ENCODE peak calls at places on chromosomes 11 and 22, in seven cellular contexts. One of them, this sample, is unnamed.

GRCh38 chr11:109884501-109884900 is 208.7 kb upstream of the ZC3H12C start:
- DNase-seq in right lobe of liver: no peak
- DNase-seq in lower leg skin: no peak
- DNase-seq in heart left ventricle: no peak
- DNase-seq in A549: no peak
- DNase-seq in sigmoid colon: no peak
- DNase-seq in HCT116: no peak
- DNase-seq in this sample: no peak

GRCh38 chr11:69339916-69340565 is 46.1 kb downstream of the MYEOV start:
- DNase-seq in HCT116: no peak
- DNase-seq in heart left ventricle: no peak
- DNase-seq in right lobe of liver: no peak
- DNase-seq in A549: no peak
- DNase-seq in sigmoid colon: no peak
- DNase-seq in lower leg skin: no peak
- DNase-seq in this sample: no peak

GRCh38 chr22:28074526-28074925 is 155.5 kb upstream of the PITPNB start:
- DNase-seq in A549: no peak
- DNase-seq in sigmoid colon: no peak
- DNase-seq in heart left ventricle: peak; percentile 41
- DNase-seq in HCT116: no peak
- DNase-seq in right lobe of liver: no peak
- DNase-seq in lower leg skin: no peak
- DNase-seq in this sample: no peak

GRCh38 chr11:21426931-21427330 is 757.5 kb downstream of the NELL1 start:
- DNase-seq in A549: no peak
- DNase-seq in HCT116: no peak
- DNase-seq in heart left ventricle: no peak
- DNase-seq in lower leg skin: no peak
- DNase-seq in right lobe of liver: no peak
- DNase-seq in sigmoid colon: no peak
- DNase-seq in this sample: no peak

GRCh38 chr22:50089231-50090140 is at the start of gene MOV10L1:
- DNase-seq in sigmoid colon: no peak
- DNase-seq in HCT116: no peak
- DNase-seq in right lobe of liver: no peak
- DNase-seq in lower leg skin: no peak
- DNase-seq in A549: no peak
- DNase-seq in heart left ventricle: no peak
- DNase-seq in this sample: peak; percentile 90

GRCh38 chr11:118923721-118924587 is 1.8 kb downstream of the BCL9L start:
- DNase-seq in heart left ventricle: no peak
- DNase-seq in HCT116: no peak
- DNase-seq in A549: no peak
- DNase-seq in lower leg skin: peak; percentile 21
- DNase-seq in sigmoid colon: peak; percentile 65
- DNase-seq in right lobe of liver: peak; percentile 31
- DNase-seq in this sample: no peak

GRCh38 chr11:75775056-75775455 is 6.5 kb downstream of the DGAT2 start:
- DNase-seq in right lobe of liver: peak; percentile 9
- DNase-seq in A549: no peak
- DNase-seq in lower leg skin: no peak
- DNase-seq in HCT116: no peak
- DNase-seq in heart left ventricle: no peak
- DNase-seq in sigmoid colon: peak; percentile 32
- DNase-seq in this sample: no peak

GRCh38 chr11:117931971-117932370 is 2.8 kb upstream of the TMPRSS13 start:
- DNase-seq in sigmoid colon: peak; percentile 62
- DNase-seq in HCT116: no peak
- DNase-seq in lower leg skin: no peak
- DNase-seq in A549: no peak
- DNase-seq in right lobe of liver: no peak
- DNase-seq in heart left ventricle: no peak
- DNase-seq in this sample: no peak

GRCh38 chr22:42459273-42460040 is 27.3 kb upstream of the NFAM1 start:
- DNase-seq in sigmoid colon: peak; percentile 36
- DNase-seq in lower leg skin: no peak
- DNase-seq in A549: no peak
- DNase-seq in HCT116: no peak
- DNase-seq in right lobe of liver: no peak
- DNase-seq in heart left ventricle: no peak
- DNase-seq in this sample: peak; percentile 26

GRCh38 chr11:78406568-78407196 is 10.9 kb downstream of the GAB2 start:
- DNase-seq in heart left ventricle: no peak
- DNase-seq in sigmoid colon: no peak
- DNase-seq in lower leg skin: no peak
- DNase-seq in right lobe of liver: no peak
- DNase-seq in A549: no peak
- DNase-seq in HCT116: no peak
- DNase-seq in this sample: no peak

GRCh38 chr11:23471878-23472277 is 611.6 kb upstream of the CCDC179 start:
- DNase-seq in right lobe of liver: no peak
- DNase-seq in lower leg skin: no peak
- DNase-seq in sigmoid colon: no peak
- DNase-seq in A549: no peak
- DNase-seq in heart left ventricle: no peak
- DNase-seq in HCT116: no peak
- DNase-seq in this sample: no peak

GRCh38 chr11:118841469-118842222 is 42.0 kb upstream of the CXCR5 start:
- DNase-seq in sigmoid colon: no peak
- DNase-seq in lower leg skin: no peak
- DNase-seq in HCT116: no peak
- DNase-seq in A549: no peak
- DNase-seq in heart left ventricle: no peak
- DNase-seq in right lobe of liver: no peak
- DNase-seq in this sample: no peak

GRCh38 chr11:33895752-33896137 is 3.9 kb upstream of the LMO2 start:
- DNase-seq in A549: no peak
- DNase-seq in right lobe of liver: no peak
- DNase-seq in HCT116: no peak
- DNase-seq in lower leg skin: no peak
- DNase-seq in heart left ventricle: no peak
- DNase-seq in sigmoid colon: no peak
- DNase-seq in this sample: no peak

GRCh38 chr11:11588890-11589289 is 32.9 kb downstream of the GALNT18 start:
- DNase-seq in lower leg skin: no peak
- DNase-seq in right lobe of liver: no peak
- DNase-seq in A549: no peak
- DNase-seq in heart left ventricle: no peak
- DNase-seq in HCT116: no peak
- DNase-seq in sigmoid colon: no peak
- DNase-seq in this sample: no peak

GRCh38 chr11:68983816-68984215 is 3.0 kb upstream of the MRGPRD start:
- DNase-seq in A549: no peak
- DNase-seq in sigmoid colon: no peak
- DNase-seq in heart left ventricle: no peak
- DNase-seq in HCT116: no peak
- DNase-seq in right lobe of liver: no peak
- DNase-seq in lower leg skin: no peak
- DNase-seq in this sample: no peak

GRCh38 chr11:693887-694562 is 997 bp downstream of the DEAF1 start:
- DNase-seq in lower leg skin: no peak
- DNase-seq in right lobe of liver: no peak
- DNase-seq in HCT116: no peak
- DNase-seq in heart left ventricle: no peak
- DNase-seq in sigmoid colon: peak; percentile 79
- DNase-seq in A549: no peak
- DNase-seq in this sample: no peak

GRCh38 chr22:21841422-21841821 is 26.0 kb downstream of the MAPK1 start:
- DNase-seq in HCT116: no peak
- DNase-seq in heart left ventricle: no peak
- DNase-seq in right lobe of liver: no peak
- DNase-seq in sigmoid colon: no peak
- DNase-seq in A549: no peak
- DNase-seq in lower leg skin: no peak
- DNase-seq in this sample: no peak

GRCh38 chr11:35166369-35167360 is 27.7 kb downstream of the CD44 start:
- DNase-seq in right lobe of liver: no peak
- DNase-seq in A549: peak; percentile 73
- DNase-seq in lower leg skin: peak; percentile 59
- DNase-seq in sigmoid colon: peak; percentile 80
- DNase-seq in HCT116: peak; percentile 94
- DNase-seq in heart left ventricle: no peak
- DNase-seq in this sample: no peak

GRCh38 chr11:7527029-7527428 is 13.2 kb downstream of the PPFIBP2 start:
- DNase-seq in heart left ventricle: no peak
- DNase-seq in right lobe of liver: no peak
- DNase-seq in sigmoid colon: no peak
- DNase-seq in HCT116: no peak
- DNase-seq in lower leg skin: no peak
- DNase-seq in A549: no peak
- DNase-seq in this sample: no peak

GRCh38 chr11:65863889-65864757 is 3.9 kb downstream of the MUS81 start:
- DNase-seq in lower leg skin: no peak
- DNase-seq in right lobe of liver: no peak
- DNase-seq in A549: no peak
- DNase-seq in sigmoid colon: no peak
- DNase-seq in HCT116: no peak
- DNase-seq in heart left ventricle: no peak
- DNase-seq in this sample: no peak

GRCh38 chr22:46078241-46079092 is 71.9 kb upstream of the PPARA start:
- DNase-seq in HCT116: no peak
- DNase-seq in A549: peak; percentile 89
- DNase-seq in heart left ventricle: peak; percentile 85
- DNase-seq in right lobe of liver: peak; percentile 74
- DNase-seq in sigmoid colon: peak; percentile 91
- DNase-seq in lower leg skin: peak; percentile 76
- DNase-seq in this sample: peak; percentile 78

GRCh38 chr11:129750343-129751292 is 65.0 kb upstream of the TMEM45B start:
- DNase-seq in right lobe of liver: peak; percentile 76
- DNase-seq in HCT116: peak; percentile 74
- DNase-seq in lower leg skin: peak; percentile 26
- DNase-seq in heart left ventricle: peak; percentile 76
- DNase-seq in A549: peak; percentile 79
- DNase-seq in sigmoid colon: peak; percentile 68
- DNase-seq in this sample: peak; percentile 83
- TF ChIP-seq POLR2A in right lobe of liver: no peak
- TF ChIP-seq POLR2A in HCT116: no peak
- TF ChIP-seq POLR2A in lower leg skin: no peak
- TF ChIP-seq POLR2A in heart left ventricle: no peak
- TF ChIP-seq POLR2A in A549: no peak
- TF ChIP-seq POLR2A in sigmoid colon: no peak
- TF ChIP-seq POLR2A in this sample: no peak

GRCh38 chr11:102934735-102935134 is 20.8 kb downstream of the MMP13 start:
- DNase-seq in right lobe of liver: no peak
- DNase-seq in A549: no peak
- DNase-seq in sigmoid colon: no peak
- DNase-seq in lower leg skin: no peak
- DNase-seq in HCT116: no peak
- DNase-seq in heart left ventricle: no peak
- DNase-seq in this sample: no peak

GRCh38 chr11:102932678-102933077 is 22.9 kb downstream of the MMP13 start:
- DNase-seq in sigmoid colon: no peak
- DNase-seq in right lobe of liver: no peak
- DNase-seq in lower leg skin: no peak
- DNase-seq in HCT116: no peak
- DNase-seq in A549: no peak
- DNase-seq in heart left ventricle: no peak
- DNase-seq in this sample: no peak

GRCh38 chr11:102933627-102934026 is 21.9 kb downstream of the MMP13 start:
- DNase-seq in lower leg skin: no peak
- DNase-seq in heart left ventricle: no peak
- DNase-seq in sigmoid colon: no peak
- DNase-seq in HCT116: no peak
- DNase-seq in right lobe of liver: no peak
- DNase-seq in A549: no peak
- DNase-seq in this sample: no peak

GRCh38 chr11:102936864-102937509 is 18.5 kb downstream of the MMP13 start:
- DNase-seq in HCT116: no peak
- DNase-seq in lower leg skin: no peak
- DNase-seq in right lobe of liver: no peak
- DNase-seq in heart left ventricle: no peak
- DNase-seq in sigmoid colon: no peak
- DNase-seq in A549: no peak
- DNase-seq in this sample: no peak

DNA sequence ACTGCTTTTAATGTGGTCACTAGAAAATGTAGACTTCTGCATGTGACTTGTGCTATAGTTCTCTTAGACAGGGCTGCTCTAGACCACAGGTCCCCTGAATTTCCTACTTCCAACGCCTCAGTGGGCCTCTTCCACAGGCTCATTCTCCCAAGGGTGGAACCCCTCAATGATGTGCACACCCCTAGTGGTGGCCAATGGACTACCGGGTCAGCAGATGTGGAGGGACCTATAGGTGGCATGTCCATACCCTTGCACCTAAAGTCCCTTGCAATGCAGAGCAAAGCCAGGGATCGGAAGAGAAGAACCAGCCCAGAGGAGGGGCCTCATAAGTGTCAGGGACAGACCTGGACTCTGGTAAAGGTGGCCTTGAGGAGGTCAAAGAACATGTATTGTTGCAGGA is 20.0 kb downstream of the MMP13 start:
- DNase-seq in right lobe of liver: no peak
- DNase-seq in heart left ventricle: no peak
- DNase-seq in lower leg skin: no peak
- DNase-seq in A549: no peak
- DNase-seq in sigmoid colon: no peak
- DNase-seq in HCT116: no peak
- DNase-seq in this sample: no peak
- TF ChIP-seq CTCF in right lobe of liver: no peak
- TF ChIP-seq CTCF in heart left ventricle: no peak
- TF ChIP-seq CTCF in lower leg skin: no peak
- TF ChIP-seq CTCF in A549: no peak
- TF ChIP-seq CTCF in sigmoid colon: no peak
- TF ChIP-seq CTCF in HCT116: peak; percentile 48
- TF ChIP-seq CTCF in this sample: no peak

GRCh38 chr11:83070044-83070877 is 1.4 kb downstream of the RAB30 start:
- DNase-seq in right lobe of liver: no peak
- DNase-seq in A549: peak; percentile 45
- DNase-seq in HCT116: no peak
- DNase-seq in lower leg skin: no peak
- DNase-seq in sigmoid colon: no peak
- DNase-seq in heart left ventricle: no peak
- DNase-seq in this sample: no peak
- TF ChIP-seq POLR2A in right lobe of liver: no peak
- TF ChIP-seq POLR2A in A549: no peak
- TF ChIP-seq POLR2A in HCT116: no peak
- TF ChIP-seq POLR2A in lower leg skin: no peak
- TF ChIP-seq POLR2A in sigmoid colon: no peak
- TF ChIP-seq POLR2A in heart left ventricle: no peak
- TF ChIP-seq POLR2A in this sample: no peak

DNA sequence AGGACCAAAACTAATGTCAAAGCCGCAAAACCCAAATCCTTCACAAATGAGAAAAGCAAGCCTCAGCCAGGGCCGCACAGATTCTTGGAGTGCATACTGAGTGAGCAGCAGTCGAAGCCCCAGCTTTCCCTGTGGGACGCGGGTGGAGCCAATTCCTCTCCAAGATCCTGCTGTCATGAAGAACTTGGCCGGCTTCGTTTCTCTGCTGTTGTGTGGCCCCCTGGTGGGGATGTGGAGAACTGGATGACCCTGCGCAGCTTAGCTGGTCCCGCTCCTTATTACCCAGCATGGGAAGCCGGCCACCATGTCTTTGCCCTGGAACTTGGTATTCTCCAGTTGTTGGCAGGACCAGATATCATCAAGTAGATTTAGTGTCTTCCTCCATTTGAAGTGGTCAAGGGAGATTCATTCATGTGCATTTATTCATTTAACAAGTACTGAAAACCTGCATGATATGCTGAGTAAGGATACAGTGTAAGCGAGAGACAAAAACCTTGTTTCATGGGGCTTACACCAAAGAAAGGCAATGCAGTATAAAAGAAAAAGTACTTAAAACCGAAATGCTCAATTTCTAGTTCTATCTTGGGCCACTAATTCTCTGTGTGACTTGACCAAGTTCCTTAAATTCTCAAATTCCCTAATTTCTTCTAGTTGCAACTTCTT is 56.8 kb upstream of the CRTAM start:
- DNase-seq in HCT116: peak; percentile 67
- DNase-seq in lower leg skin: peak; percentile 86
- DNase-seq in sigmoid colon: peak; percentile 95
- DNase-seq in right lobe of liver: peak; percentile 83
- DNase-seq in A549: peak; percentile 83
- DNase-seq in heart left ventricle: peak; percentile 90
- DNase-seq in this sample: peak; percentile 97
- TF ChIP-seq CTCF in HCT116: peak; percentile 88
- TF ChIP-seq CTCF in lower leg skin: peak; percentile 67
- TF ChIP-seq CTCF in sigmoid colon: peak; percentile 93
- TF ChIP-seq CTCF in right lobe of liver: peak; percentile 93
- TF ChIP-seq CTCF in A549: peak; percentile 77
- TF ChIP-seq CTCF in heart left ventricle: peak; percentile 92
- TF ChIP-seq CTCF in this sample: peak; percentile 93

This sample was measured in testis.